ENCODE peak calls at places on chromosomes 1 and 21, in nine cellular contexts. D is astrocyte of the cerebellum, C is cardiac fibroblast, O is HCT116, S is A549, K is suprapubic skin, J is pancreas, F is brain microvascular endothelial cell, W is mammary epithelial cell. Y is an unnamed sample.

GRCh38 chr1:229952670-229953520 is 114.1 kb upstream of the GALNT2 start:
- DNase-seq in D (peak; percentile 5), C (peak; percentile 8), O (no peak), S (no peak), K (no peak), J (no peak), F (no peak), W (peak; percentile 69), Y (peak; percentile 49)

GRCh38 chr1:3496916-3497315 is 42.5 kb downstream of the ARHGEF16 start:
- DNase-seq in D (no peak), C (no peak), O (no peak), S (no peak), K (no peak), J (no peak), F (no peak), W (no peak), Y (no peak)

GRCh38 chr1:111085666-111086065 is 54.2 kb downstream of the DRAM2 start:
- DNase-seq in D (no peak), C (no peak), O (no peak), S (no peak), K (no peak), J (no peak), F (no peak), W (no peak), Y (no peak)

GRCh38 chr1:244552336-244552735 is 91.3 kb downstream of the CATSPERE start:
- DNase-seq in D (no peak), C (no peak), O (no peak), S (no peak), K (no peak), J (no peak), F (no peak), W (peak; percentile 44), Y (no peak)

GRCh38 chr21:37787456-37787855 is 128.8 kb downstream of the KCNJ6 start:
- DNase-seq in D (peak; percentile 73), C (peak; percentile 82), O (no peak), S (peak; percentile 5), K (no peak), J (no peak), F (peak; percentile 86), W (peak; percentile 61), Y (peak; percentile 87)

GRCh38 chr1:244837597-244838258 is 2.3 kb downstream of the COX20 start:
- DNase-seq in D (no peak), C (no peak), O (no peak), S (no peak), K (no peak), J (no peak), F (no peak), W (no peak), Y (no peak)

GRCh38 chr1:42730002-42730401 is 10.0 kb downstream of the CLDN19 start:
- DNase-seq in D (no peak), C (no peak), O (no peak), S (no peak), K (peak; percentile 17), J (no peak), F (no peak), W (no peak), Y (no peak)

GRCh38 chr1:231232870-231233734 is 7.9 kb upstream of the GNPAT start:
- DNase-seq in D (no peak), C (no peak), O (no peak), S (no peak), K (no peak), J (no peak), F (no peak), W (no peak), Y (no peak)

GRCh38 chr1:229355661-229356060 is 12.8 kb upstream of the CCSAP start:
- DNase-seq in D (no peak), C (no peak), O (no peak), S (no peak), K (no peak), J (no peak), F (no peak), W (no peak), Y (no peak)

GRCh38 chr1:51622455-51622913 is 5.6 kb downstream of the OSBPL9 start:
- DNase-seq in D (peak; percentile 34), C (peak; percentile 61), O (peak; percentile 96), S (peak; percentile 43), K (peak; percentile 81), J (no peak), F (peak; percentile 80), W (peak; percentile 89), Y (peak; percentile 60)

GRCh38 chr1:67590329-67590728 is 94.7 kb upstream of the GADD45A start:
- DNase-seq in D (no peak), C (peak; percentile 86), O (no peak), S (no peak), K (no peak), J (no peak), F (peak; percentile 26), W (no peak), Y (no peak)

GRCh38 chr1:16215882-16216753 is 3.7 kb upstream of the ARHGEF19 start:
- DNase-seq in D (peak; percentile 44), C (peak; percentile 88), O (peak; percentile 90), S (peak; percentile 24), K (peak; percentile 91), J (peak; percentile 87), F (peak; percentile 78), W (no peak), Y (peak; percentile 88)

GRCh38 chr1:21335750-21336168 is 45.5 kb upstream of the ECE1 start:
- DNase-seq in D (no peak), C (no peak), O (no peak), S (no peak), K (no peak), J (peak; percentile 45), F (no peak), W (peak; percentile 81), Y (no peak)

DNA sequence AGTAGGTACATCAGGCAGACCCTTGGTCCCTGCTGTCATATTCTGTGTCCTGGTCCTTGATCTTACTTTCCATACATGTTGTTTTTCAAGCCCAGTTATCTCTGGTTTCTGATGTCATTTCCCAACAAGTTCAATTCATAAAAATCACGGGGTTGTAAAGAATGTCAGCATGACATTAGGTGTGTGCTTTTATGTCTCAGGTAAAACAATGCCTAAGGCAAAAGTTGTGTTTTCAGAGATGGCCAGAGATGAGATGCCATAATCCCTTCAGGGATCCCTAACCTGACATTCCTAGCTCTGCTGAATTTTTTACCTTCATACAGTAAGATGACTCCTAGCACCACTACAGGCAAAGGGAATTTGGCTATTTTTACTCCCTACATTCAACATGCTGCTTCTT is 390.3 kb upstream of the PKN2 start:
- DNase-seq in D (no peak), C (no peak), O (no peak), S (no peak), K (no peak), J (no peak), F (no peak), W (no peak), Y (no peak)
- H3K4me3 ChIP-seq in D (no peak overlapping the region), C (no peak overlapping the region), O (no peak overlapping the region), S (no peak overlapping the region), K (no peak overlapping the region), J (no peak overlapping the region), F (no peak overlapping the region), W (no peak overlapping the region), Y (no peak overlapping the region)

GRCh38 chr1:213419369-213420030 is 368.5 kb downstream of the RPS6KC1 start:
- DNase-seq in D (no peak), C (no peak), O (no peak), S (no peak), K (no peak), J (no peak), F (no peak), W (no peak), Y (no peak)
- TF ChIP-seq CTCF in D (no peak), C (no peak), O (no peak), S (no peak), K (no peak), J (no peak), F (no peak), W (no peak), Y (no peak)

DNA sequence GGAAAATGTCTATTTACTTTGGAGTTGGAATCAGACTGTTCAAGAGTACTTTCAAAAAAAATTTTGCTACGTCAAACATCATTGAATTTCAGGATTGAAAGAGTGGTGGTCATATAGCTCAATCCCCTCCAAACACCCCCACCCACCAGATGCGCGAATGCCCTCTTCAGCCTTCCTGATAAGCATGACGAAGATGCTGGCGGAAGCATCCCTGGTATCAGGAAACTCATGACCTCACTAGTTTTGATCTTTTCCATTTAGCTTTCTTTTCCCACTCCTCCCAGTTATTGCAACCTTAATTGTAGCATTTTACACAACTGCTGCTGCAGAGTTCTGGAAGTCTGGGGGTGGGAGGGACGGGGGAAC is 104.4 kb downstream of the LEPR start:
- DNase-seq in D (no peak), C (no peak), O (no peak), S (no peak), K (no peak), J (no peak), F (no peak), W (no peak), Y (no peak)
- H3K4me3 ChIP-seq in D (peak overlapping the region; percentile 49), C (peak overlapping the region; percentile 55), O (no peak overlapping the region), S (peak overlapping the region; percentile 54), K (peak overlapping the region; percentile 63), J (peak overlapping the region; percentile 42), F (peak overlapping the region; percentile 51), W (no peak overlapping the region), Y (peak overlapping the region; percentile 23)

GRCh38 chr1:183472488-183473285 is at the start of gene SMG7:
- DNase-seq in D (no peak), C (peak; percentile 24), O (no peak), S (peak; percentile 31), K (peak; percentile 82), J (peak; percentile 52), F (no peak), W (peak; percentile 33), Y (no peak)

GRCh38 chr1:183470147-183470960 is 1.9 kb upstream of the SMG7 start:
- DNase-seq in D (no peak), C (peak; percentile 77), O (peak; percentile 63), S (peak; percentile 59), K (peak; percentile 91), J (peak; percentile 89), F (peak; percentile 60), W (peak; percentile 78), Y (peak; percentile 77)

GRCh38 chr1:183473286-183473536 is 912 bp downstream of the SMG7 start:
- DNase-seq in D (no peak), C (no peak), O (no peak), S (peak; percentile 4), K (no peak), J (no peak), F (no peak), W (peak; percentile 21), Y (no peak)

GRCh38 chr1:183470961-183471747 is 1.1 kb upstream of the SMG7 start:
- DNase-seq in D (no peak), C (peak; percentile 84), O (peak; percentile 68), S (peak; percentile 52), K (peak; percentile 88), J (peak; percentile 81), F (peak; percentile 79), W (peak; percentile 79), Y (peak; percentile 81)

DNA sequence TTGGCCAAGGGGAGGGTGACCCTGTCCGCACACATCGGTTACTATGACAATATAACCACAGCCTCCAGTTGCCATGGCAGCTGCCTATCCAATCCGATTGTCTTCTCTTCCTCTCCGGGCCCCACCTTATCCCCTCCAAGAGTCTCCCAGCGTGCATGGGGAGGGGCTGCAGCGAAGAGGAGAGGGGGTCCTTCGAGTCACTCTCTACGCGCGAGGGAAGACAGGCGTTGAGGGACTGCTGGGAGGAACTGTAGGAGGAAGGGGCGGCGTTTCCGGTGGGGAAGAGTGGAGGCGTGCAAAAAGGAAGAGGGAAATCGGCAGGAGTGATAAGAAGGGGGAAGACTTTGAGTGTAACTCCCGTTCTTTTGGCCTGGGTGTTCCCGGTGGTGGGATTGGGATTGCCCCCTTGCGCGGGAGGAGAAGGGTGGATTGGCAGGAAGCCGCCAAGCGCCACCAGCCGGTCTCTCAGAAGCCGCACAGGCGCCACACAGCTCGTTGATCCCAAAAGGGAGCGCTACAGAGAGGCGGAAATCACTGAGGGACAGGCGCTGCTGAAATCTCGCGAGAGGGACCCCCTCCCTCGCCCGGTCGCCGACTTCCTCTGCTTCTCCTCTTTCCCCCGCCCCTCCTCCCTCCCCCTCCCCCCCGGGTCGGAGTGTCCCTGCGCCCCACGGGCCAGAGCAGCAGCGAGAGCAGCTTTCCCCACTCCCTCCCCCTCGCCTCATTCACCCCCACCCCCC is 381 bp upstream of the SMG7 start:
- DNase-seq in D (peak; percentile 96), C (peak; percentile 99), O (peak; percentile 95), S (peak; percentile 84), K (peak; percentile 98), J (peak; percentile 98), F (peak; percentile 97), W (peak; percentile 96), Y (peak; percentile 99)
- TF ChIP-seq CTCF in D (no peak), C (no peak), O (no peak), S (no peak), K (no peak), J (no peak), F (no peak), W (no peak), Y (no peak)

Y was measured in astrocyte of the spinal cord.